ENCODE peak calls at places on chromosomes 11 and 22, in nine cellular contexts. I, K, X, U, Q, M, B, D and O are unnamed samples.

GRCh38 chr11:27471067-27471587 is 1.5 kb downstream of the LGR4 start:
- DNase-seq in I (no peak), K (no peak), X (no peak), U (no peak), Q (no peak), M (no peak), B (no peak), D (no peak), O (peak)

GRCh38 chr11:72738199-72739141 is 13.7 kb downstream of the ARAP1 start:
- DNase-seq in I (no peak), K (no peak), X (no peak), U (peak), Q (peak), M (peak), B (no peak), D (peak), O (no peak)

GRCh38 chr11:131693756-131694155 is 323.3 kb downstream of the NTM start:
- DNase-seq in I (no peak), K (no peak), X (no peak), U (no peak), Q (no peak), M (no peak), B (no peak), D (no peak), O (no peak)

GRCh38 chr11:118607401-118608267 is at the start of gene PHLDB1:
- DNase-seq in I (peak), K (peak), X (no peak), U (peak), Q (peak), M (peak), B (peak), D (peak), O (peak)

GRCh38 chr22:44664149-44664548 is 37.9 kb upstream of the PRR5 start:
- DNase-seq in I (no peak), K (peak), X (no peak), U (peak), Q (peak), M (peak), B (no peak), D (peak), O (no peak)

GRCh38 chr22:38756631-38757463 is 1.0 kb upstream of the SUN2 start:
- DNase-seq in I (no peak), K (no peak), X (no peak), U (no peak), Q (no peak), M (no peak), B (no peak), D (no peak), O (no peak)

GRCh38 chr11:134537941-134538340 is 125.9 kb upstream of the B3GAT1 start:
- DNase-seq in I (no peak), K (peak), X (no peak), U (no peak), Q (no peak), M (no peak), B (no peak), D (no peak), O (no peak)

GRCh38 chr11:86245369-86246292 is 1.1 kb downstream of the EED start:
- DNase-seq in I (peak), K (no peak), X (no peak), U (peak), Q (peak), M (no peak), B (no peak), D (no peak), O (peak)

GRCh38 chr11:69682221-69682620 is 7.1 kb upstream of the LTO1 start:
- DNase-seq in I (no peak), K (no peak), X (no peak), U (no peak), Q (no peak), M (no peak), B (no peak), D (no peak), O (no peak)

GRCh38 chr11:14904745-14905103 is 12.7 kb upstream of the CYP2R1 start:
- DNase-seq in I (peak), K (peak), X (no peak), U (peak), Q (peak), M (peak), B (peak), D (peak), O (peak)

GRCh38 chr11:77879218-77879617 is 58.3 kb downstream of the AAMDC start:
- DNase-seq in I (no peak), K (peak), X (no peak), U (no peak), Q (peak), M (no peak), B (peak), D (peak), O (no peak)

GRCh38 chr11:118128821-118129474 is 23.7 kb downstream of the SCN4B start:
- DNase-seq in I (no peak), K (no peak), X (no peak), U (no peak), Q (no peak), M (no peak), B (no peak), D (no peak), O (no peak)

GRCh38 chr11:47156333-47156732 is 20.3 kb downstream of the ARFGAP2 start:
- DNase-seq in I (no peak), K (no peak), X (no peak), U (no peak), Q (peak), M (no peak), B (no peak), D (no peak), O (no peak)

GRCh38 chr11:76975513-76975912 is 58.7 kb upstream of the B3GNT6 start:
- DNase-seq in I (no peak), K (no peak), X (no peak), U (no peak), Q (no peak), M (no peak), B (no peak), D (no peak), O (no peak)

GRCh38 chr22:19823191-19823590 is 31.5 kb downstream of the GNB1L start:
- DNase-seq in I (no peak), K (peak), X (no peak), U (peak), Q (no peak), M (peak), B (no peak), D (peak), O (peak)

GRCh38 chr22:22037740-22038139 is 55.2 kb upstream of the TOP3B start:
- DNase-seq in I (no peak), K (no peak), X (no peak), U (no peak), Q (peak), M (no peak), B (no peak), D (no peak), O (no peak)

GRCh38 chr11:71146846-71147245 is 105.5 kb downstream of the SHANK2 start:
- DNase-seq in I (no peak), K (no peak), X (no peak), U (no peak), Q (no peak), M (no peak), B (no peak), D (no peak), O (no peak)

GRCh38 chr11:131910491-131911387 is 540.3 kb downstream of the NTM start:
- DNase-seq in I (no peak), K (no peak), X (no peak), U (no peak), Q (peak), M (no peak), B (no peak), D (no peak), O (peak)

GRCh38 chr22:35231585-35232084 is 25.7 kb upstream of the HMGXB4 start:
- DNase-seq in I (peak), K (peak), X (peak), U (peak), Q (peak), M (peak), B (no peak), D (no peak), O (peak)

GRCh38 chr11:102573851-102574250 is 43.3 kb upstream of the MMP7 start:
- DNase-seq in I (no peak), K (no peak), X (no peak), U (no peak), Q (peak), M (no peak), B (no peak), D (no peak), O (no peak)

GRCh38 chr22:50105529-50106100 is 15.8 kb downstream of the MOV10L1 start:
- DNase-seq in I (no peak), K (no peak), X (no peak), U (no peak), Q (peak), M (no peak), B (no peak), D (no peak), O (no peak)

GRCh38 chr11:78112588-78113275 is 26.7 kb downstream of the ALG8 start:
- DNase-seq in I (no peak), K (no peak), X (no peak), U (no peak), Q (no peak), M (no peak), B (no peak), D (no peak), O (no peak)

GRCh38 chr11:121829159-121829643 is 286.8 kb downstream of the BLID start:
- DNase-seq in I (no peak), K (no peak), X (no peak), U (no peak), Q (peak), M (no peak), B (no peak), D (no peak), O (no peak)

GRCh38 chr11:100584201-100584600 is 102.9 kb upstream of the ARHGAP42 start:
- DNase-seq in I (no peak), K (no peak), X (no peak), U (no peak), Q (no peak), M (no peak), B (no peak), D (no peak), O (no peak)

GRCh38 chr11:70846781-70847400 is 405.5 kb downstream of the SHANK2 start:
- DNase-seq in I (no peak), K (no peak), X (no peak), U (no peak), Q (no peak), M (no peak), B (no peak), D (no peak), O (no peak)

GRCh38 chr11:32231909-32232493 is 141.1 kb downstream of the RCN1 start:
- DNase-seq in I (peak), K (no peak), X (peak), U (no peak), Q (peak), M (no peak), B (no peak), D (no peak), O (no peak)

GRCh38 chr11:44607324-44607962 is 42.0 kb downstream of the CD82 start:
- DNase-seq in I (no peak), K (no peak), X (no peak), U (no peak), Q (peak), M (no peak), B (no peak), D (no peak), O (no peak)
- TF ChIP-seq POLR2A in I (no peak), K (no peak), X (no peak), U (no peak), Q (no peak), M (no peak), B (no peak), D (no peak), O (no peak)

GRCh38 chr11:4087551-4087950 is 7.0 kb upstream of the RRM1 start:
- DNase-seq in I (peak), K (no peak), X (no peak), U (no peak), Q (peak), M (no peak), B (no peak), D (no peak), O (no peak)
- TF ChIP-seq CTCF in I (no peak), K (no peak), X (peak), U (no peak), Q (peak), M (no peak), B (no peak), D (no peak), O (no peak)

GRCh38 chr22:32261306-32261705 is 6.2 kb upstream of the SLC5A4 start:
- DNase-seq in I (no peak), K (no peak), X (no peak), U (no peak), Q (no peak), M (no peak), B (no peak), D (no peak), O (no peak)

GRCh38 chr22:32267011-32267410 is 11.9 kb upstream of the SLC5A4 start:
- DNase-seq in I (no peak), K (no peak), X (no peak), U (no peak), Q (no peak), M (no peak), B (no peak), D (no peak), O (no peak)

GRCh38 chr22:32269316-32269715 is 14.2 kb upstream of the SLC5A4 start:
- DNase-seq in I (no peak), K (no peak), X (no peak), U (no peak), Q (no peak), M (no peak), B (no peak), D (no peak), O (no peak)

GRCh38 chr22:32270641-32271369 is 15.7 kb upstream of the SLC5A4 start:
- DNase-seq in I (no peak), K (no peak), X (no peak), U (no peak), Q (no peak), M (no peak), B (no peak), D (no peak), O (no peak)

GRCh38 chr22:32265882-32266767 is 11.0 kb upstream of the SLC5A4 start:
- DNase-seq in I (peak), K (peak), X (no peak), U (peak), Q (peak), M (peak), B (peak), D (peak), O (peak)
- H3K4me3 ChIP-seq in I (no peak), K (no peak), X (no peak), U (no peak), Q (no peak), M (no peak), B (no peak), D (no peak), O (no peak)

GRCh38 chr11:1706634-1707400 is 9.8 kb downstream of the KRTAP5-6 start:
- DNase-seq in I (peak), K (no peak), X (no peak), U (no peak), Q (no peak), M (no peak), B (no peak), D (no peak), O (peak)
- TF ChIP-seq POLR2A in I (no peak), K (no peak), X (no peak), U (no peak), Q (no peak), M (no peak), B (no peak), D (no peak), O (no peak)